ENCODE peak calls at places on chromosomes 13 and 19, in five cellular contexts. One of them, this sample, is unnamed.

GRCh38 chr13:110853235-110853721 is 61.6 kb downstream of the ANKRD10 start:
- DNase-seq in H1: peak; percentile 47
- DNase-seq in HCT116: no peak
- DNase-seq in K562: no peak
- DNase-seq in GM12878: no peak
- DNase-seq in this sample: no peak

GRCh38 chr19:1384478-1385110 is 887 bp downstream of the NDUFS7 start:
- DNase-seq in H1: no peak
- DNase-seq in HCT116: no peak
- DNase-seq in K562: no peak
- DNase-seq in GM12878: no peak
- DNase-seq in this sample: no peak

GRCh38 chr13:41459754-41460111 is 2.4 kb downstream of the RGCC start:
- DNase-seq in GM12878: no peak
- DNase-seq in H1: no peak
- DNase-seq in HCT116: no peak
- DNase-seq in K562: no peak
- DNase-seq in this sample: no peak

GRCh38 chr13:47337781-47338507 is 441.1 kb upstream of the HTR2A start:
- DNase-seq in GM12878: no peak
- DNase-seq in HCT116: no peak
- DNase-seq in K562: no peak
- DNase-seq in H1: no peak
- DNase-seq in this sample: no peak

GRCh38 chr13:46896346-46897138 is at the start of gene HTR2A:
- DNase-seq in GM12878: no peak
- DNase-seq in H1: no peak
- DNase-seq in K562: no peak
- DNase-seq in HCT116: no peak
- DNase-seq in this sample: no peak

GRCh38 chr19:21022996-21023395 is 2.5 kb downstream of the ZNF430 start:
- DNase-seq in HCT116: peak; percentile 68
- DNase-seq in GM12878: no peak
- DNase-seq in H1: no peak
- DNase-seq in K562: peak; percentile 3
- DNase-seq in this sample: peak; percentile 15

GRCh38 chr19:54875506-54875905 is 1.5 kb downstream of the FCAR start:
- DNase-seq in GM12878: no peak
- DNase-seq in HCT116: no peak
- DNase-seq in K562: no peak
- DNase-seq in H1: no peak
- DNase-seq in this sample: no peak

GRCh38 chr19:46413262-46414031 is at the start of gene CCDC8:
- DNase-seq in H1: peak; percentile 91
- DNase-seq in HCT116: no peak
- DNase-seq in GM12878: no peak
- DNase-seq in K562: peak; percentile 96
- DNase-seq in this sample: no peak

GRCh38 chr19:2529473-2529918 is 53.6 kb downstream of the GADD45B start:
- DNase-seq in GM12878: no peak
- DNase-seq in K562: no peak
- DNase-seq in HCT116: peak; percentile 97
- DNase-seq in H1: no peak
- DNase-seq in this sample: peak; percentile 90

GRCh38 chr13:66102864-66103263 is 1127.3 kb downstream of the PCDH9 start:
- DNase-seq in H1: no peak
- DNase-seq in GM12878: no peak
- DNase-seq in K562: no peak
- DNase-seq in HCT116: no peak
- DNase-seq in this sample: no peak

GRCh38 chr13:43484432-43485225 is 302.1 kb downstream of the ENOX1 start:
- DNase-seq in GM12878: no peak
- DNase-seq in H1: no peak
- DNase-seq in HCT116: no peak
- DNase-seq in K562: no peak
- DNase-seq in this sample: no peak

GRCh38 chr13:22074403-22074802 is 403.5 kb downstream of the FGF9 start:
- DNase-seq in K562: no peak
- DNase-seq in GM12878: no peak
- DNase-seq in H1: no peak
- DNase-seq in HCT116: no peak
- DNase-seq in this sample: no peak

GRCh38 chr19:48672994-48673393 is at the start of gene NTN5:
- DNase-seq in HCT116: no peak
- DNase-seq in H1: no peak
- DNase-seq in K562: no peak
- DNase-seq in GM12878: no peak
- DNase-seq in this sample: no peak

GRCh38 chr19:47040869-47041268 is 7.6 kb downstream of the TMEM160 start:
- DNase-seq in K562: no peak
- DNase-seq in HCT116: no peak
- DNase-seq in GM12878: no peak
- DNase-seq in H1: no peak
- DNase-seq in this sample: no peak

GRCh38 chr19:19670070-19670551 is 1.5 kb downstream of the ZNF101 start:
- DNase-seq in K562: no peak
- DNase-seq in GM12878: no peak
- DNase-seq in HCT116: no peak
- DNase-seq in H1: peak; percentile 65
- DNase-seq in this sample: no peak

GRCh38 chr13:110644892-110645521 is 29.7 kb downstream of the NAXD start:
- DNase-seq in H1: peak; percentile 82
- DNase-seq in K562: no peak
- DNase-seq in HCT116: no peak
- DNase-seq in GM12878: no peak
- DNase-seq in this sample: no peak

GRCh38 chr19:38321646-38322323 is 2.1 kb downstream of the KCNK6 start:
- DNase-seq in HCT116: no peak
- DNase-seq in GM12878: no peak
- DNase-seq in H1: no peak
- DNase-seq in K562: no peak
- DNase-seq in this sample: no peak

GRCh38 chr19:47109541-47110375 is 3.8 kb downstream of the ZC3H4 start:
- DNase-seq in GM12878: no peak
- DNase-seq in H1: no peak
- DNase-seq in K562: peak; percentile 59
- DNase-seq in HCT116: no peak
- DNase-seq in this sample: no peak

GRCh38 chr19:4518345-4519171 is at the start of gene PLIN4:
- DNase-seq in GM12878: no peak
- DNase-seq in HCT116: no peak
- DNase-seq in H1: peak; percentile 54
- DNase-seq in K562: no peak
- DNase-seq in this sample: peak; percentile 66
- TF ChIP-seq SP1 in GM12878: no peak
- TF ChIP-seq SP1 in HCT116: no peak
- TF ChIP-seq SP1 in H1: no peak
- TF ChIP-seq SP1 in K562: no peak
- TF ChIP-seq SP1 in this sample: no peak

DNA sequence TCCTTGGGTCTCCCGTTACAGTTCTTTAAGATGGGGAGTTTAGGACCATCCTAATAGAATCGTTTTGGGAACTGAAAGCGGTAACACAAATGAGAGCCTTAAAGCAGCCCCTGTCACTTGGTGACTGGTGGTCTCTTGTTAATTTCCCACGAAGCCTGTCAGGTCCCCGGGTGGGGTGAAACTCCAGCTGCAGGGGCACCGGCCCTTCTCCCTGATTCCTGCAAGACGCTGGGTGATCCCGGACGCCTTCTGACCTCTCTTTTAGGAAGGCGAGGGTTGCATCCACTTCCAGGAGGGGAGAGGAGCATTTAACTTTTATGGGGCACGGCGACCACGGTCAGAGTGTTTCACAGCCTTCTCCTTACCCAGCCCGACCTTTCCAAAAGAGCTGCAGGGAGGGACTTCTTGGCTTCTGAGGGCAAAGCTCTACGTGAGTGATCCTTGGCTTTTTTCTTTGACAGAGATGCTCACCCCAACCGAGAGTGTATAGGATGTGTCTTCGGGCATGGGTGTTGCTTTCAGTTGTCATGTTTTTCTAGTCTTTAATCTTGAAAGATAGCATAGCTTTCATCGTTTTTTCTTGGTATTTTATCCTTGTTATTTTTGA is 688 bp downstream of the ZNF225 start:
- DNase-seq in HCT116: no peak
- DNase-seq in H1: no peak
- DNase-seq in GM12878: no peak
- DNase-seq in K562: peak; percentile 22
- DNase-seq in this sample: no peak
- H3K27ac ChIP-seq in HCT116: peak overlapping the region; percentile 34
- H3K27ac ChIP-seq in H1: no peak overlapping the region
- H3K27ac ChIP-seq in GM12878: peak overlapping the region; percentile 73
- H3K27ac ChIP-seq in K562: peak overlapping the region; percentile 72
- H3K27ac ChIP-seq in this sample: peak overlapping the region; percentile 51

GRCh38 chr13:113656015-113656588 is 1.9 kb downstream of the ATP4B start:
- DNase-seq in HCT116: no peak
- DNase-seq in K562: no peak
- DNase-seq in H1: no peak
- DNase-seq in GM12878: no peak
- DNase-seq in this sample: no peak
- TF ChIP-seq SP1 in HCT116: no peak
- TF ChIP-seq SP1 in K562: no peak
- TF ChIP-seq SP1 in H1: no peak
- TF ChIP-seq SP1 in GM12878: no peak
- TF ChIP-seq SP1 in this sample: no peak

DNA sequence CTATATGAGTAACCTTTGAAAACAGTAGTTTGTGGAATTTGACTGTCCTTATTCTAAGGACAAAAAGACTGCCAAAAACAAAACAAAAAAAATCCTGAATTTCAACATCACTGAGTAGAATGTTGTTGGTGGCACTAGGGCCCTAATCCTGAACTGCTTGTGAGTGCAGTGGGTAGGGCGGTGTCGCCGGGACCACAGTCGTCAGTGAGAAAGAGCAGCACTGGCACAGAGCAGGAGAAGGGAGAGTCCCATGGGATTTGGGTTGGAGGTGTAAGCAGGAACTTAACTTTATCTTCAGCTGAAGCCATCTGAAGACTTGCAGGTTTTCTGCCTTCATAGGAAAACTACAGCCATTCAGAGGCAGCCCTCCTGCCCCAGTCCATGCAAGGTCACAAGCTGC is 5.6 kb downstream of the PCID2 start:
- DNase-seq in HCT116: no peak
- DNase-seq in H1: no peak
- DNase-seq in K562: no peak
- DNase-seq in GM12878: no peak
- DNase-seq in this sample: no peak
- H3K27ac ChIP-seq in HCT116: no peak overlapping the region
- H3K27ac ChIP-seq in H1: no peak overlapping the region
- H3K27ac ChIP-seq in K562: no peak overlapping the region
- H3K27ac ChIP-seq in GM12878: no peak overlapping the region
- H3K27ac ChIP-seq in this sample: no peak overlapping the region

This sample was measured in HepG2.